ENCODE peak calls at places on chromosomes 4 and X, in five cellular contexts. M is fibroblast of the aortic adventitia, X is GM12865, Y is heart right ventricle, J is breast epithelium. Q is an unnamed sample.

GRCh38 chr4:36304138-36304681 is 22.8 kb downstream of the DTHD1 start:
- DNase-seq in M (no peak), X (no peak), Y (no peak), J (no peak), Q (no peak)

GRCh38 chr4:80201326-80202151 is 4.2 kb downstream of the PRDM8 start:
- DNase-seq in M (peak; percentile 49), X (peak; percentile 55), Y (no peak), J (no peak), Q (peak; percentile 62)

GRCh38 chr4:107808572-107808971 is 16.2 kb upstream of the SGMS2 start:
- DNase-seq in M (no peak), X (no peak), Y (no peak), J (no peak), Q (no peak)

GRCh38 chrX:41265615-41266014 is 68.3 kb upstream of the DDX3X start:
- DNase-seq in M (peak; percentile 78), X (peak; percentile 18), Y (no peak), J (no peak), Q (peak; percentile 80)

GRCh38 chr4:6576512-6576911 is 1.5 kb downstream of the MAN2B2 start:
- DNase-seq in M (no peak), X (no peak), Y (no peak), J (peak; percentile 70), Q (no peak)

GRCh38 chr4:100935090-100935489 is 412.2 kb downstream of the PPP3CA start:
- DNase-seq in M (peak; percentile 6), X (peak; percentile 33), Y (no peak), J (no peak), Q (no peak)

GRCh38 chrX:82081027-82081426 is 879.1 kb downstream of the SH3BGRL start:
- DNase-seq in M (no peak), X (no peak), Y (no peak), J (no peak), Q (no peak)

GRCh38 chr4:170091069-170091696 is 1.4 kb upstream of the AADAT start:
- DNase-seq in M (no peak), X (no peak), Y (peak; percentile 15), J (no peak), Q (no peak)

GRCh38 chr4:110586137-110586850 is 36.6 kb downstream of the PITX2 start:
- DNase-seq in M (peak; percentile 77), X (peak; percentile 8), Y (no peak), J (no peak), Q (peak; percentile 81)

GRCh38 chrX:72299891-72300630 is 5.7 kb downstream of the CITED1 start:
- DNase-seq in M (no peak), X (no peak), Y (no peak), J (no peak), Q (no peak)

GRCh38 chr4:165058676-165059075 is 5.0 kb downstream of the TRIM75 start:
- DNase-seq in M (no peak), X (no peak), Y (no peak), J (no peak), Q (no peak)

GRCh38 chr4:185311113-185311888 is 84.4 kb downstream of the LRP2BP start:
- DNase-seq in M (no peak), X (peak; percentile 80), Y (no peak), J (no peak), Q (no peak)

GRCh38 chrX:135625995-135626394 is 87.4 kb upstream of the CT45A1 start:
- DNase-seq in M (peak; percentile 1), X (peak; percentile 2), Y (no peak), J (no peak), Q (peak; percentile 0)

GRCh38 chr4:94880976-94881375 is 123.2 kb downstream of the BMPR1B start:
- DNase-seq in M (no peak), X (no peak), Y (no peak), J (no peak), Q (peak; percentile 77)

GRCh38 chrX:87391742-87392141 is 125.9 kb upstream of the KLHL4 start:
- DNase-seq in M (no peak), X (no peak), Y (no peak), J (no peak), Q (no peak)

GRCh38 chr4:167031534-167032156 is 202.6 kb downstream of the SPOCK3 start:
- DNase-seq in M (peak; percentile 41), X (no peak), Y (no peak), J (no peak), Q (no peak)

GRCh38 chr4:6201580-6202091 is 1.3 kb upstream of the JAKMIP1 start:
- DNase-seq in M (no peak), X (peak; percentile 86), Y (no peak), J (no peak), Q (no peak)

GRCh38 chr4:168840988-168841681 is 168.9 kb downstream of the CBR4 start:
- DNase-seq in M (no peak), X (no peak), Y (peak; percentile 53), J (no peak), Q (no peak)

GRCh38 chr4:139502312-139502946 is 48.5 kb downstream of the RAB33B start:
- DNase-seq in M (no peak), X (no peak), Y (no peak), J (no peak), Q (no peak)

GRCh38 chr4:139503622-139504166 is 49.8 kb downstream of the RAB33B start:
- DNase-seq in M (no peak), X (no peak), Y (no peak), J (no peak), Q (no peak)

GRCh38 chr4:139509727-139510410 is 46.1 kb downstream of the SETD7 start:
- DNase-seq in M (no peak), X (no peak), Y (no peak), J (no peak), Q (no peak)

GRCh38 chr4:139508581-139509237 is 47.3 kb downstream of the SETD7 start:
- DNase-seq in M (no peak), X (no peak), Y (no peak), J (no peak), Q (no peak)

DNA sequence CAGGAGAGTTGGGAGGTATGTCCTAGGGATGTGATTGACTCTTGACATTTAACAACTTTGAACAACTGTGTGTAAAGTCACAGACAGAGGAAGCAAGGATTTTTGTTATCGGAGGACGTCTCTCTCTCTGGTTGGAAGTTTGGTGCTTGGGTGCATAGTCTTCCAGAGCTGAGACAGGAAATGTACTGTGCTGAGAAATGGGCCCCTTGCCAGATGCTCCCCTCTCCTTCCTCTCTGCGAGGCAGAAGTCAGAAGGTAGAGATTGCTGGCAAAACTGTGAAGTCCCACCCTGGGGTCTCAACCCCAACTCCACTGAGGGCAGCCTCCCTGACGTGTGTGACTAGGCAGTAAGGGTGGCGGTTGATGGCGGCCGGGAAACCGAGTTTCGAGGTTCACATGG is 49.2 kb downstream of the SETD7 start:
- DNase-seq in M (no peak), X (no peak), Y (no peak), J (no peak), Q (no peak)
- H3K4me3 ChIP-seq in M (no peak overlapping the region), X (no peak overlapping the region), Y (no peak overlapping the region), J (no peak overlapping the region), Q (no peak overlapping the region)

GRCh38 chrX:95718746-95719145 is 965.9 kb upstream of the DIAPH2 start:
- DNase-seq in M (no peak), X (no peak), Y (no peak), J (no peak), Q (no peak)

GRCh38 chrX:95721011-95721410 is 963.6 kb upstream of the DIAPH2 start:
- DNase-seq in M (no peak), X (no peak), Y (no peak), J (no peak), Q (no peak)

DNA sequence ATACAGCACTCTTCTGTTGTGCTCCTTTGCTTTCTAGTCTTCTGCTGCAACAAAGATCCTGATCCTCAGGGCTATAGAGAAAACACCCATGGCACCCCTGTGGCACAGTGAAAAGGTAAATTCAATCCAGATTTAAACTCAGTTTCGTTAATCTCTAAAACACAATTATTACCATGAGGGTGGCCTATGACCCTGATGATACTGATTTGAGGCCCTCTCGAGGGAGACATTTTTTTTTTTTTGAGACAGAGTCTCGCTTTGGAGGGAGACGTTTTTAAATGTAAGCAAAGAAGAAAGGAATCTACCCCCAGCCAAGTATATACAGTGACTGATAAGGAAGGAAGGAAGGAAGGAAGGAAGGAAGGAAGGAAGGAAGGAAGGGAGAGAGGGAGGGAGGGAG is 967.8 kb upstream of the DIAPH2 start:
- DNase-seq in M (no peak), X (no peak), Y (no peak), J (no peak), Q (no peak)
- TF ChIP-seq CTCF in M (no peak), X (no peak), Y (no peak), J (no peak), Q (no peak)

GRCh38 chrX:151359341-151359740 is 37.7 kb upstream of the VMA21 start:
- DNase-seq in M (no peak), X (no peak), Y (no peak), J (no peak), Q (no peak)

GRCh38 chrX:151363316-151363715 is 33.7 kb upstream of the VMA21 start:
- DNase-seq in M (no peak), X (no peak), Y (no peak), J (no peak), Q (no peak)

GRCh38 chrX:151365579-151365978 is 31.4 kb upstream of the VMA21 start:
- DNase-seq in M (no peak), X (no peak), Y (no peak), J (no peak), Q (no peak)

DNA sequence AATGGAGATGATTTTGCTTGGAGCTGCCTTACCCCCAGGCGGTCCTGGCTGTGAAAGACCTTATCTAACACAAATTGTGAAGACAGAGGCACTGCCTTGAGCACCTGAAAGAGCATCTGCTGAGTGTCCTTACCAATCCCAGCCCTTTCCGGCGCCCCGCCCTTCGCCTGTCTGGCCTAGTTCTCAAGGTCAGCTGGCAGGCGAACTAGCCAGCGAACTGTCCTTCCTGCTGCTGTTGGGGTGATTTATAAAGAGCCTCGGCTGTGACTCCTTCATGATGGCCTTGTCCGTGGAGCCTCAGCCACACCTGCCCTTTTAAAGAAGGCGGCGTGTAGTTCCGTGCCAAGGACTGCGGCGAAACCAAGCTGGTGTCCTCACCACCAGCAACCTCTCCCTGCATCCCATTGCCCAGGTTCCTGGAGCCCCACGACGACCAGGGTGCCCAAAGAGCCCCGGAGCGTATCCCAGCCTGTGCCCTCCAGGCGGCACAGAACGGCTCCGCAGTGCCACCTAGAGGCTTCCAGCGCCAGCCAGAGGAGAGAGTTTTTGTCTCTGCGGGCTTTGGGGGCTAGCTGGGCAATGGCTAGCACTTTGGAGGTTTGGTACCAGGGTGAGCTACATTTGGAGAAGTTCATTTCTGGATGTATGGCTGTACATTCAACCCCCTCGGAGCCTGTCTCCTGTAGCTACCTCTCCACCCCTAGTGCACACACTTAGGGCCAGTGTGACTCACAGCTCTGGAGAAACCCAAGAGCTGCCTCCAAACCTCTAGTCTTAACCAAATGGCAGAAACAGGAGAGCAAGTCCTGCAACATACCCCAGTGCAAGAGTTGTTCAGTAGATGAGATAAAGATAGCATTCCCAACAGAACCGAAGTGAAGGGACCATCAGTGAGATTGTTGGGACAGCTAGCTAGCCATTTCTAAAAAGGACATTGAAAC is 36.8 kb upstream of the VMA21 start:
- DNase-seq in M (peak; percentile 2), X (peak; percentile 16), Y (peak; percentile 30), J (no peak), Q (peak; percentile 0)
- H3K4me3 ChIP-seq in M (no peak overlapping the region), X (no peak overlapping the region), Y (no peak overlapping the region), J (no peak overlapping the region), Q (no peak overlapping the region)

GRCh38 chrX:39709364-39709763 is 388.4 kb downstream of the BCOR start:
- DNase-seq in M (no peak), X (no peak), Y (no peak), J (no peak), Q (no peak)

GRCh38 chrX:39703307-39703706 is 394.5 kb downstream of the BCOR start:
- DNase-seq in M (no peak), X (no peak), Y (no peak), J (no peak), Q (no peak)

GRCh38 chrX:39704590-39704989 is 393.2 kb downstream of the BCOR start:
- DNase-seq in M (no peak), X (no peak), Y (no peak), J (no peak), Q (no peak)

GRCh38 chrX:39705299-39705698 is 392.5 kb downstream of the BCOR start:
- DNase-seq in M (peak; percentile 91), X (peak; percentile 1), Y (peak; percentile 67), J (peak; percentile 78), Q (peak; percentile 87)
- TF ChIP-seq CTCF in M (peak; percentile 80), X (no peak), Y (peak; percentile 46), J (peak; percentile 25), Q (peak; percentile 64)